ENCODE peak calls at places on chromosomes 16 and 17, in six cellular contexts. Z is H9, I is IMR-90, N is neuronal stem cell, C is trophoblast cell, T is mesenchymal stem cell. Y is an unnamed sample. For H3K4me1, the result is how much of the 10 kb centered on the place peaks cover.

GRCh38 chr17:80892019-80892855 is 99.4 kb upstream of the CHMP6 start:
- DNase-seq in T (peak), N (no peak), I (peak), C (peak), Z (no peak), Y (no peak)

GRCh38 chr17:72351884-72352346 is 231.1 kb downstream of the SOX9 start:
- DNase-seq in I (no peak), N (no peak), Z (peak), T (no peak), C (no peak), Y (peak)

GRCh38 chr17:36463916-36464764 is 22.3 kb upstream of the ZNHIT3 start:
- DNase-seq in Z (peak), T (peak), C (peak), I (peak), N (peak), Y (peak)

GRCh38 chr16:3256146-3256875 is at the start of gene MEFV:
- DNase-seq in I (peak), T (peak), C (peak), Z (no peak), N (no peak), Y (no peak)

GRCh38 chr17:5587431-5588032 is 3.2 kb upstream of the NLRP1 start:
- DNase-seq in C (peak), N (peak), I (peak), Z (no peak), T (peak), Y (peak)

GRCh38 chr17:44218344-44219125 is 940 bp downstream of the UBTF start:
- DNase-seq in C (peak), I (peak), N (peak), Z (peak), T (peak), Y (peak)

GRCh38 chr17:61575352-61575975 is 15.6 kb downstream of the NACA2 start:
- DNase-seq in I (peak), C (no peak), Z (no peak), N (no peak), T (no peak), Y (no peak)

GRCh38 chr17:80691784-80692183 is 147.1 kb downstream of the RPTOR start:
- DNase-seq in N (no peak), Z (no peak), I (no peak), T (no peak), C (no peak), Y (no peak)

GRCh38 chr16:1759511-1759910 is 11.8 kb downstream of the NME3 start:
- DNase-seq in I (no peak), C (no peak), T (no peak), N (no peak), Z (no peak), Y (no peak)

GRCh38 chr17:32020943-32021617 is 13.9 kb downstream of the LRRC37B start:
- DNase-seq in N (no peak), C (no peak), Z (no peak), I (no peak), T (no peak), Y (no peak)

GRCh38 chr16:23803591-23804123 is 32.1 kb upstream of the PRKCB start:
- DNase-seq in C (peak), I (peak), N (peak), Z (peak), T (no peak), Y (peak)

GRCh38 chr16:50856991-50857390 is 115.1 kb downstream of the CYLD start:
- DNase-seq in I (no peak), N (no peak), C (no peak), Z (no peak), T (no peak), Y (no peak)

GRCh38 chr17:81291662-81292061 is 3.4 kb downstream of the SLC38A10 start:
- DNase-seq in Z (peak), N (no peak), C (peak), T (peak), I (peak), Y (peak)

GRCh38 chr17:81294512-81295030 is 536 bp downstream of the SLC38A10 start:
- DNase-seq in T (peak), C (no peak), Z (no peak), N (no peak), I (peak), Y (no peak)

GRCh38 chr16:22353188-22353919 is 21.1 kb downstream of the CDR2 start:
- DNase-seq in C (peak), T (peak), Z (no peak), I (peak), N (no peak), Y (peak)

GRCh38 chr16:81035975-81036750 is 521 bp downstream of the ATMIN start:
- DNase-seq in C (peak), T (peak), I (peak), Z (peak), N (peak), Y (peak)

GRCh38 chr17:21208352-21208751 is 5.6 kb downstream of the TMEM11 start:
- DNase-seq in Z (no peak), C (no peak), N (no peak), T (no peak), I (no peak), Y (no peak)
- H3K4me1 ChIP-seq in Z (under half), C (under half), N (under half), T (under half), I (under half), Y (under half)

GRCh38 chr17:29042679-29043538 is at the start of gene PIPOX:
- DNase-seq in T (peak), C (no peak), I (peak), Z (peak), N (peak), Y (peak)
- H3K4ac ChIP-seq in T (no peak), C (no peak), I (no peak), Z (peak), N (peak), Y (peak)

DNA sequence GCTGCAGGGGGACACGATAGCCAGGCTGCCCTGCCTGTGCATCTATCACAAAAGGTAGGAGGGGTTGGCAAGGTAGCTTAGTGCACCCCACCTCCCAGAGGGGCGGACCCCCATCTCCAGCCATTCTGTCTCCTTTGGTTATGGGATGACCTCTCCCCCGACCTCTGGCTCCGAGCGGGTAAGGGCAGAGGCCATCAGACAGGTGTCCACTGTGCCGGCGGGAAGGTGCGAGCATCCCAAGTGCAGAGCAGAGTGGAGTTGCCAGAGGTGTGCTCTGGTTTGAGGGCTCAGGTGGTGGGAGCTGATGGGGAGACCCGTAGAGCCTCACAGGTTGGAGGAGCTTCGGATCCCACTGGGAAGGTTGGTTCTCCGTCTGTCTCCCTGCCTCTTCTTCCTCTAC is 11.7 kb downstream of the LDHD start:
- DNase-seq in C (no peak), I (no peak), Z (no peak), N (no peak), T (no peak), Y (no peak)
- H3K4me1 ChIP-seq in C (under half), I (under half), Z (under half), N (under half), T (under half), Y (under half)

DNA sequence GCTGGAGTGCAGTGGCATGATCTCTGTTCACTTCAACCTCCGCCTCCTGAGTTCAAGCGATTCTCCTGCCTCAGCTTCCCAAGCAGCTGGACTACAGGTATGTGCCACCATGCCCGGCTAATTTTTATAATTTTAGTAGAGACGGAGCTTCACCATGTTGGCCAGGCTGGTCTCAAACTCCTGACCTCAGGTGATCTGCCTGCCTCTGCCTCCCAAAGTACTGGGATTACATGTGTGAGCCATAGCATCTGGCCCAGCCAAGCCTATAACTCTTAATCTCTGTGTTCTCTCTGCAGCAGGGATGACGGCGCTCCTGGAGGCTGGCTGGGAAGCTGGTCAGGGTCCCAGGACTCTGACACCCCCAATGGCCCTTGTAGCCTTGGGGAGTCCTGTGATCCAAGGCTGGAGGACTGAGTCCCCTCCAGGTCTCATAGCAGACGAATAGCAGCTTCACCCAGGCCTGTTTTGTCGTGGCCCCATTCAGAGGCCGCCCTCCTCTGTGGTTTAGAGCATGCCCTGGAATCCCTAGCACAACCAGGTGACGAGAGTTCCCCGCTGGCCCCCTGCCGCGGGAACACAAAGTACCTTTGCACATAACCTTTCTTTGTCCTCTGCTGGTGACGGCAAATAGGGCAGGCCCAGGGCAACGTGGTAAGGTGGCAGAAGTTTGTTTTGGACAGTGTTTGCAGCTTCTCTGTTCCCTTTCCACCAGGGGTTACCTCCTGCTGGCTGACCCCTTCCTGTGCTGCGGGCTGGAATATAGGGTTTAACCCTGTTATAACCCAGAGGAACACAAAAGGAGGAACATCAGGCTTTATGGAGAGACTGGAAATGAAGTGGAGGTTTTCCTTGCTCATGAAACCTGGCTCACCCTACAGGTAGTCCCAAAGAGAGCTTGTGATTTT is 43.0 kb upstream of the TOB1 start:
- DNase-seq in I (no peak), N (no peak), C (no peak), Z (peak), T (no peak), Y (peak)
- H3K4ac ChIP-seq in I (no peak), N (no peak), C (no peak), Z (no peak), T (no peak), Y (no peak)

DNA sequence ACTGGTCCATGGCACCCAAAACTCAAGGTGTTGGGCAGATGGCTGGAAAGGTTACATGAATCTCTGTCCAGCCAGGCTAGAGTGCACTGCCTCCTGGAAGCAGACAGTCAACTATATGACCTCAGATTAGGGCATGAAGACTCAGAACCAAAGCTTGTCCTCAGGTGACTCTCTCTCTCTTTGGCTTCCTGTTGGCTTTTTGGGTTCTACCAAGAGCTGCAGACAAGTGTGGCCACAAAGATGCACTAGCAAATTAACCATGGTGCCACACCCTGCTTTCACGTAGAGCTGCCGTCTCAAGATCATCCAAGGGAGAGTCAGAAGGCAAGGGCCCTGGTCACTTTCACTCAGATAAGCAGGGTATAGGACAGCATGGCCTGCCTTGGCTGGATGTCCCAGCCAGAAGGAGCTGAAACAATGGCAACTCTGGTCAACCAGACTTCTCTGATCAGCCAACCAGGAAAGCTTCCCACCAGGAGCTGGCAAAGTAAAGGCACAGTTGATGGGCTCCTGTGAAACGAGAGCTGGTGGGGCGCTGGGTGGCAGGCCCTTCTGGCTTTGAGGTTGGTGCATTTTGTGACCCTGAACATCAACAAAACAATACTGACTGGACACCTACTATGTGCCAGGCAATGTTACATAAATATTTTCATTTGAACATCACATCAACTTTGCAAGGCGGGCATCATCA is 31.9 kb downstream of the CUEDC1 start:
- DNase-seq in T (no peak), Z (no peak), C (no peak), I (no peak), N (no peak), Y (no peak)
- H3K4me1 ChIP-seq in T (under half), Z (under half), C (under half), I (under half), N (under half), Y (under half)

GRCh38 chr17:64598672-64599071 is 63.4 kb downstream of the SMURF2 start:
- DNase-seq in C (no peak), N (no peak), Z (no peak), I (no peak), T (no peak), Y (no peak)

GRCh38 chr17:64599827-64600226 is 62.3 kb downstream of the SMURF2 start:
- DNase-seq in C (no peak), N (no peak), Z (no peak), I (no peak), T (no peak), Y (no peak)

GRCh38 chr17:64596439-64596838 is 65.7 kb downstream of the SMURF2 start:
- DNase-seq in T (no peak), I (no peak), Z (no peak), N (no peak), C (no peak), Y (no peak)

GRCh38 chr17:64599187-64599676 is 62.9 kb downstream of the SMURF2 start:
- DNase-seq in Z (peak), T (no peak), N (no peak), C (no peak), I (no peak), Y (no peak)

GRCh38 chr17:64596988-64597387 is 65.1 kb downstream of the SMURF2 start:
- DNase-seq in I (no peak), T (no peak), C (no peak), Z (no peak), N (no peak), Y (no peak)
- H3K4ac ChIP-seq in I (no peak), T (no peak), C (no peak), Z (no peak), N (no peak), Y (no peak)

DNA sequence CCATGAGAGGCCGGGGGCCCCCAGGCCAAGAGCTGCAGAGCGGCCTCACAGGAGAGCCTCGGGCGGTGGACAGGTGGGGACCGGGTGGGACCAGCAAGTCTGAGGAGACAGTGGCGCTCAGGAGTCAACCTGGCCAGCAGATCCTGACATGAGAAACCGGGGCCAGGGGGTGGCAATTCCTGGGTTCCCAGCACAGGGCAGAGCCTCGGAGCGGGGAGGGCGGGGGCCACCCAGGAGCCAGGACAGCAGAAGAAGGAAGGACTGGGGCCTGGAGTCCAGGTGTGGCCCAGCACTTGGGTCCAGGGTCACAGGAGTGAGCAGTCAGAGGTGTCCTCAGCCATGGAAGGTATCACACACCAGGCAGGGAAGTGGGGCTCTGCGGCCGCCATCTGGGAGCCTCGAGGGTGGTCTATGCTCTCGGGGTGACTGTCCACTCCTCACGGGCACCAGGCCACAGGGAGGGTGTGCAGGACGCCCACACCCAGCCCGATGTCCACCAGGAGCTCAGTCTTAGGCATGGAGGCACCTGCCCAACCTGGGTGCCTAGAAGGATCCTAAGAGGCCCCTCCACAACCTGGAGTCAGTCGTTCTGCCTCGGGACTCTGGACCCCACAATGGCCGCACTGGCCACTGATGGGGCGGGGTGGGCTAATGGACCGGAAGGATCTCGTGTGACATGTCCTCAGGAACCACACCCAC is 29.1 kb downstream of the PIEZO1 start:
- DNase-seq in I (no peak), N (no peak), C (no peak), T (no peak), Z (no peak), Y (no peak)
- H3K4me1 ChIP-seq in I (under half), N (under half), C (under half), T (half or more), Z (under half), Y (under half)